ENCODE peak calls at places on chromosomes 4 and X, in six cellular contexts. D is mesenchymal stem cell; X is T1000; V is A549; A is activated effector memory CD4-positive, alpha-beta T cell treated with Interleukin-2 at 50 U/mL for 16 hours; E is NB4. F is an unnamed sample.

GRCh38 chrX:4570141-4570540 is 856.7 kb upstream of the PRKX start:
- DNase-seq in D (peak; percentile 0), X (no peak), V (no peak), A (no peak), E (no peak), F (no peak)

GRCh38 chrX:47629419-47630210 is at the start of gene CFP:
- DNase-seq in D (no peak), X (no peak), V (no peak), A (no peak), E (peak; percentile 89), F (no peak)

GRCh38 chr4:34974313-34974680 is 1270.0 kb downstream of the ARAP2 start:
- DNase-seq in D (no peak), X (no peak), V (no peak), A (no peak), E (no peak), F (no peak)

GRCh38 chrX:65253817-65254216 is 277.6 kb upstream of the ZC4H2 start:
- DNase-seq in D (no peak), X (no peak), V (no peak), A (no peak), E (no peak), F (no peak)

GRCh38 chr4:680931-681645 is 6.7 kb downstream of the MYL5 start:
- DNase-seq in D (peak; percentile 70), X (no peak), V (no peak), A (peak; percentile 44), E (peak; percentile 77), F (no peak)

GRCh38 chr4:138946306-138946705 is 69.3 kb upstream of the NOCT start:
- DNase-seq in D (no peak), X (no peak), V (no peak), A (no peak), E (no peak), F (no peak)

GRCh38 chr4:182318256-182318655 is 75.1 kb downstream of the TENM3 start:
- DNase-seq in D (no peak), X (no peak), V (no peak), A (no peak), E (no peak), F (no peak)

GRCh38 chr4:22897520-22898108 is 204.9 kb downstream of the GBA3 start:
- DNase-seq in D (peak; percentile 5), X (peak; percentile 41), V (peak; percentile 3), A (no peak), E (peak; percentile 53), F (peak; percentile 27)

GRCh38 chrX:21374994-21375794 is 976 bp downstream of the CNKSR2 start:
- DNase-seq in D (no peak), X (no peak), V (peak; percentile 5), A (no peak), E (no peak), F (no peak)

GRCh38 chr4:2366252-2367192 is 51.9 kb downstream of the ZFYVE28 start:
- DNase-seq in D (no peak), X (no peak), V (no peak), A (no peak), E (no peak), F (no peak)

GRCh38 chrX:155070975-155071693 is at the start of the genes BRCC3, CMC4 and MTCP1:
- DNase-seq in D (peak; percentile 79), X (peak; percentile 61), V (peak; percentile 81), A (peak; percentile 66), E (peak; percentile 90), F (peak; percentile 63)

GRCh38 chr4:184392748-184393334 is 81.5 kb downstream of the IRF2 start:
- DNase-seq in D (no peak), X (no peak), V (no peak), A (no peak), E (no peak), F (no peak)

GRCh38 chr4:95386410-95386809 is 162.4 kb downstream of the UNC5C start:
- DNase-seq in D (no peak), X (no peak), V (no peak), A (no peak), E (no peak), F (no peak)

GRCh38 chr4:79141530-79141929 is 184.3 kb downstream of the NAA11 start:
- DNase-seq in D (peak; percentile 17), X (no peak), V (no peak), A (no peak), E (peak; percentile 41), F (no peak)